ENCODE peak calls at places on chromosomes 5 and 9, in ten cellular contexts. U is endodermal cell; I is right lobe of liver; K is ovary; Z is stomach; P is Peyer's patch; X is CD4-positive, alpha-beta T cell; O is K562; H is AG04450; T is neural progenitor cell. G is an unnamed sample.
A peak's percentile ranks its signal among the peaks of the same experiment; 100 is the strongest.

GRCh38 chr5:123937230-123937629 is 425.3 kb downstream of the CSNK1G3 start:
- DNase-seq in U (peak; percentile 81), I (no peak), K (no peak), Z (no peak), P (no peak), X (no peak), O (peak; percentile 19), H (no peak), T (peak; percentile 80), G (peak; percentile 76)

GRCh38 chr9:98944130-98945074 is 695 bp downstream of the COL15A1 start:
- DNase-seq in U (peak; percentile 81), I (no peak), K (peak; percentile 69), Z (no peak), P (no peak), X (no peak), O (no peak), H (no peak), T (peak; percentile 49), G (peak; percentile 17)

GRCh38 chr9:128169925-128170324 is 9.9 kb downstream of the BBLN start:
- DNase-seq in U (no peak), I (no peak), K (no peak), Z (no peak), P (no peak), X (no peak), O (no peak), H (no peak), T (no peak), G (peak; percentile 88)

GRCh38 chr5:1343931-1344901 is 683 bp downstream of the CLPTM1L start:
- DNase-seq in U (no peak), I (no peak), K (peak; percentile 58), Z (no peak), P (peak; percentile 60), X (no peak), O (no peak), H (no peak), T (peak; percentile 39), G (peak; percentile 44)

GRCh38 chr5:173888473-173889135 is 455 bp downstream of the CPEB4 start:
- DNase-seq in U (peak; percentile 64), I (peak; percentile 74), K (peak; percentile 56), Z (no peak), P (peak; percentile 58), X (no peak), O (peak; percentile 25), H (no peak), T (peak; percentile 41), G (peak; percentile 18)

GRCh38 chr5:174559141-174559540 is 165.2 kb upstream of the MSX2 start:
- DNase-seq in U (no peak), I (no peak), K (no peak), Z (no peak), P (no peak), X (no peak), O (no peak), H (peak; percentile 83), T (no peak), G (no peak)

GRCh38 chr5:127320032-127320945 is 29.7 kb downstream of the MEGF10 start:
- DNase-seq in U (no peak), I (no peak), K (no peak), Z (no peak), P (no peak), X (no peak), O (no peak), H (no peak), T (no peak), G (no peak)

GRCh38 chr9:113720495-113720894 is 155.6 kb upstream of the ZNF618 start:
- DNase-seq in U (peak; percentile 57), I (no peak), K (no peak), Z (no peak), P (no peak), X (no peak), O (no peak), H (no peak), T (no peak), G (no peak)

GRCh38 chr9:101738566-101739183 is at the start of gene GRIN3A:
- DNase-seq in U (peak; percentile 82), I (peak; percentile 73), K (peak; percentile 39), Z (no peak), P (peak; percentile 56), X (no peak), O (peak; percentile 10), H (no peak), T (peak; percentile 61), G (peak; percentile 84)

GRCh38 chr5:151685749-151686672 is 704 bp downstream of the SPARC start:
- DNase-seq in U (peak; percentile 75), I (no peak), K (no peak), Z (no peak), P (no peak), X (no peak), O (no peak), H (no peak), T (peak; percentile 56), G (no peak)

GRCh38 chr9:8389531-8389930 is 590.0 kb upstream of the DMAC1 start:
- DNase-seq in U (no peak), I (no peak), K (no peak), Z (no peak), P (no peak), X (no peak), O (no peak), H (no peak), T (no peak), G (no peak)

GRCh38 chr9:109471994-109472393 is 26.1 kb downstream of the PTPN3 start:
- DNase-seq in U (no peak), I (no peak), K (no peak), Z (no peak), P (no peak), X (no peak), O (no peak), H (no peak), T (no peak), G (no peak)

GRCh38 chr9:135305546-135306180 is 173.9 kb upstream of the PPP1R26 start:
- DNase-seq in U (no peak), I (no peak), K (no peak), Z (no peak), P (no peak), X (no peak), O (no peak), H (no peak), T (no peak), G (no peak)
- H3K27me3 ChIP-seq in U (no peaks in the 10 kb centered on the region), I (no peaks in the 10 kb centered on the region), K (no peaks in the 10 kb centered on the region), Z (peaks cover 79% of the 10 kb centered on the region), P (no peaks in the 10 kb centered on the region), X (peaks cover 11% of the 10 kb centered on the region), O (peaks cover 14% of the 10 kb centered on the region), H (no peaks in the 10 kb centered on the region), T (no peaks in the 10 kb centered on the region), G (no peaks in the 10 kb centered on the region)

GRCh38 chr5:172736524-172737135 is 34.4 kb downstream of the DUSP1 start:
- DNase-seq in U (no peak), I (no peak), K (peak; percentile 26), Z (no peak), P (no peak), X (no peak), O (no peak), H (no peak), T (no peak), G (no peak)
- TF ChIP-seq CTCF in U (peak; percentile 20), I (no peak), K (no peak), Z (no peak), P (no peak), X (no peak), O (no peak), H (no peak), T (no peak), G (no peak)

GRCh38 chr5:157449011-157449723 is 10.8 kb upstream of the NIPAL4 start:
- DNase-seq in U (no peak), I (no peak), K (peak; percentile 56), Z (peak; percentile 80), P (no peak), X (no peak), O (no peak), H (no peak), T (no peak), G (no peak)
- H3K9me3 ChIP-seq in U (no peaks in the 10 kb centered on the region), I (no peaks in the 10 kb centered on the region), K (no peaks in the 10 kb centered on the region), Z (no peaks in the 10 kb centered on the region), P (no peaks in the 10 kb centered on the region), X (no peaks in the 10 kb centered on the region), O (no peaks in the 10 kb centered on the region), H (no peaks in the 10 kb centered on the region), T (no peaks in the 10 kb centered on the region), G (no peaks in the 10 kb centered on the region)

DNA sequence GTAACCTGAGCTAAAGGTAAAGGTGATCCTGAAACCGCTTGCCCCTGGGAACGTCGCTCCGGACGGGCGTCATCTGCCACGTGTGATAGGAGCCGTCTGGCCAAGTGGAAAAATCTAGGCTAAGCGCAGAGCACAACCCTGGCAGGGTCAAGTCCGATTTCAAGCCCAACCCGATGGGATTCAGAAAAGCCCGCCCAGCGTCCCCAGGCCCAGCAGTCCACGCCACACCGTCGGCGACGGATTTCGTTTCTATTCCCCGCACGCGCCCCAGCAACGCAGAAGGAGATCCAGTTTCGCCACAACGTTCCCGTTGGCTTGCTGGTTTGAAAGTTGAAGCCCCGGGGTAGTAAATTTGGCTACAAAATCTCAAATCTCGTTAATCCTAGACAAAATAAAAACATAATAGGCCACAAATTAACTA is 32.4 kb upstream of the NFIB start:
- DNase-seq in U (no peak), I (no peak), K (no peak), Z (no peak), P (peak; percentile 55), X (no peak), O (no peak), H (no peak), T (peak; percentile 47), G (no peak)
- H3K27me3 ChIP-seq in U (peaks cover 100% of the 10 kb centered on the region), I (peaks cover 49% of the 10 kb centered on the region), K (no peaks in the 10 kb centered on the region), Z (peaks cover 100% of the 10 kb centered on the region), P (no peaks in the 10 kb centered on the region), X (peaks cover 99% of the 10 kb centered on the region), O (no peaks in the 10 kb centered on the region), H (peaks cover 98% of the 10 kb centered on the region), T (peaks cover 100% of the 10 kb centered on the region), G (peaks cover 26% of the 10 kb centered on the region)

GRCh38 chr5:110056580-110057114 is 366.9 kb downstream of the MAN2A1 start:
- DNase-seq in U (no peak), I (no peak), K (no peak), Z (no peak), P (no peak), X (no peak), O (no peak), H (no peak), T (no peak), G (no peak)

GRCh38 chr5:110053205-110053604 is 363.5 kb downstream of the MAN2A1 start:
- DNase-seq in U (no peak), I (no peak), K (no peak), Z (no peak), P (no peak), X (no peak), O (no peak), H (no peak), T (no peak), G (no peak)

GRCh38 chr5:110054240-110054639 is 364.5 kb downstream of the MAN2A1 start:
- DNase-seq in U (no peak), I (no peak), K (no peak), Z (peak; percentile 28), P (no peak), X (peak; percentile 55), O (no peak), H (no peak), T (peak; percentile 20), G (no peak)

GRCh38 chr5:110055301-110055700 is 365.6 kb downstream of the MAN2A1 start:
- DNase-seq in U (no peak), I (no peak), K (no peak), Z (no peak), P (no peak), X (no peak), O (no peak), H (no peak), T (no peak), G (no peak)

GRCh38 chr5:110053824-110054223 is 364.1 kb downstream of the MAN2A1 start:
- DNase-seq in U (no peak), I (no peak), K (no peak), Z (no peak), P (no peak), X (no peak), O (no peak), H (no peak), T (no peak), G (no peak)
- TF ChIP-seq CTCF in U (no peak), I (no peak), K (no peak), Z (no peak), P (no peak), X (no peak), O (no peak), H (no peak), T (no peak), G (no peak)